ENCODE peak calls at places on chromosomes 4 and X, in nine cellular contexts. L, N, F, W, O, G, Y, J and R are unnamed samples.

GRCh38 chr4:38495481-38495880 is 168.5 kb upstream of the KLF3 start:
- DNase-seq in L (no peak), N (no peak), F (no peak), W (no peak), O (no peak), G (no peak), Y (no peak), J (no peak), R (no peak)

GRCh38 chr4:36128689-36129088 is 115.6 kb downstream of the ARAP2 start:
- DNase-seq in L (peak), N (no peak), F (no peak), W (no peak), O (no peak), G (no peak), Y (no peak), J (no peak), R (no peak)

GRCh38 chr4:16995451-16995850 is 97.0 kb upstream of the LDB2 start:
- DNase-seq in L (peak), N (no peak), F (no peak), W (no peak), O (no peak), G (no peak), Y (no peak), J (no peak), R (no peak)

GRCh38 chr4:41202356-41202755 is 12.0 kb downstream of the APBB2 start:
- DNase-seq in L (no peak), N (no peak), F (no peak), W (no peak), O (no peak), G (no peak), Y (no peak), J (no peak), R (no peak)

GRCh38 chrX:102517331-102517730 is 792 bp upstream of the TMSB15A start:
- DNase-seq in L (peak), N (no peak), F (no peak), W (no peak), O (no peak), G (peak), Y (no peak), J (no peak), R (no peak)

GRCh38 chr4:27692098-27692679 is 831.5 kb downstream of the STIM2 start:
- DNase-seq in L (peak), N (peak), F (no peak), W (no peak), O (no peak), G (peak), Y (peak), J (no peak), R (peak)

GRCh38 chr4:15244354-15244753 is 183.5 kb upstream of the C1QTNF7 start:
- DNase-seq in L (peak), N (no peak), F (no peak), W (no peak), O (no peak), G (no peak), Y (no peak), J (no peak), R (no peak)

GRCh38 chr4:17091104-17091503 is 192.7 kb upstream of the LDB2 start:
- DNase-seq in L (no peak), N (no peak), F (no peak), W (no peak), O (no peak), G (no peak), Y (no peak), J (no peak), R (no peak)

GRCh38 chrX:119455264-119455663 is 13.0 kb upstream of the SLC25A5 start:
- DNase-seq in L (no peak), N (no peak), F (no peak), W (no peak), O (no peak), G (no peak), Y (no peak), J (no peak), R (no peak)

GRCh38 chr4:71241467-71242401 is 97.1 kb upstream of the SLC4A4 start:
- DNase-seq in L (no peak), N (no peak), F (no peak), W (no peak), O (no peak), G (no peak), Y (no peak), J (no peak), R (no peak)

GRCh38 chrX:31593353-31593752 is 521.5 kb upstream of the FTHL17 start:
- DNase-seq in L (no peak), N (no peak), F (no peak), W (no peak), O (no peak), G (no peak), Y (no peak), J (no peak), R (no peak)

GRCh38 chr4:184328022-184328736 is 110.5 kb upstream of the ENPP6 start:
- DNase-seq in L (no peak), N (no peak), F (no peak), W (peak), O (no peak), G (no peak), Y (no peak), J (no peak), R (no peak)

GRCh38 chrX:106177106-106177981 is 9.2 kb downstream of the PWWP3B start:
- DNase-seq in L (peak), N (peak), F (no peak), W (peak), O (peak), G (no peak), Y (peak), J (no peak), R (no peak)

GRCh38 chr4:47010347-47011188 is 17.2 kb upstream of the GABRA4 start:
- DNase-seq in L (no peak), N (no peak), F (no peak), W (no peak), O (no peak), G (no peak), Y (no peak), J (no peak), R (no peak)

GRCh38 chrX:80512924-80513323 is 92.7 kb downstream of the TENT5D start:
- DNase-seq in L (no peak), N (no peak), F (no peak), W (no peak), O (no peak), G (no peak), Y (no peak), J (no peak), R (no peak)

GRCh38 chr4:40046311-40046980 is 10.2 kb upstream of the N4BP2 start:
- DNase-seq in L (peak), N (no peak), F (no peak), W (no peak), O (no peak), G (no peak), Y (no peak), J (no peak), R (no peak)

GRCh38 chr4:124641715-124642380 is 70.7 kb downstream of the ANKRD50 start:
- DNase-seq in L (peak), N (no peak), F (no peak), W (no peak), O (no peak), G (no peak), Y (no peak), J (no peak), R (no peak)

GRCh38 chr4:128979934-128980333 is 113.4 kb downstream of the SCLT1 start:
- DNase-seq in L (peak), N (no peak), F (no peak), W (no peak), O (no peak), G (peak), Y (no peak), J (peak), R (no peak)

GRCh38 chr4:172256820-172257219 is 443.6 kb downstream of the GALNTL6 start:
- DNase-seq in L (no peak), N (no peak), F (no peak), W (no peak), O (no peak), G (no peak), Y (no peak), J (no peak), R (no peak)

GRCh38 chr4:48138936-48139335 is 4.9 kb upstream of the TXK start:
- DNase-seq in L (no peak), N (no peak), F (no peak), W (no peak), O (no peak), G (no peak), Y (no peak), J (no peak), R (no peak)

GRCh38 chr4:121696140-121696640 is 590 bp downstream of the ANXA5 start:
- DNase-seq in L (peak), N (peak), F (peak), W (peak), O (no peak), G (peak), Y (peak), J (no peak), R (peak)

GRCh38 chr4:2484993-2485392 is 16.1 kb downstream of the RNF4 start:
- DNase-seq in L (peak), N (peak), F (no peak), W (no peak), O (no peak), G (no peak), Y (no peak), J (peak), R (peak)

GRCh38 chr4:72302981-72303704 is 265.9 kb downstream of the ADAMTS3 start:
- DNase-seq in L (peak), N (peak), F (no peak), W (peak), O (peak), G (peak), Y (peak), J (peak), R (peak)

GRCh38 chr4:8279321-8280157 is 10.0 kb downstream of the HTRA3 start:
- DNase-seq in L (no peak), N (no peak), F (no peak), W (no peak), O (no peak), G (no peak), Y (no peak), J (no peak), R (no peak)

GRCh38 chrX:13059676-13060499 is 15.5 kb upstream of the FAM9C start:
- DNase-seq in L (peak), N (no peak), F (no peak), W (no peak), O (no peak), G (no peak), Y (no peak), J (no peak), R (no peak)

GRCh38 chr4:108383157-108383556 is 214.4 kb upstream of the LEF1 start:
- DNase-seq in L (no peak), N (no peak), F (no peak), W (no peak), O (no peak), G (no peak), Y (no peak), J (no peak), R (no peak)

GRCh38 chrX:27890611-27891010 is 82.8 kb downstream of the MAGEB10 start:
- DNase-seq in L (peak), N (no peak), F (no peak), W (no peak), O (no peak), G (no peak), Y (no peak), J (no peak), R (no peak)

GRCh38 chr4:156293657-156294297 is 340.1 kb upstream of the CTSO start:
- DNase-seq in L (peak), N (no peak), F (no peak), W (no peak), O (no peak), G (no peak), Y (no peak), J (no peak), R (no peak)

GRCh38 chrX:109774136-109774535 is 41.1 kb upstream of the ACSL4 start:
- DNase-seq in L (peak), N (no peak), F (no peak), W (no peak), O (no peak), G (no peak), Y (no peak), J (no peak), R (no peak)

GRCh38 chrX:24493740-24494543 is 28.9 kb downstream of the PDK3 start:
- DNase-seq in L (no peak), N (no peak), F (no peak), W (no peak), O (no peak), G (no peak), Y (no peak), J (no peak), R (no peak)

GRCh38 chrX:24494544-24495113 is 29.5 kb downstream of the PDK3 start:
- DNase-seq in L (peak), N (peak), F (no peak), W (no peak), O (no peak), G (no peak), Y (no peak), J (no peak), R (no peak)

GRCh38 chrX:24498181-24498580 is 33.1 kb downstream of the PDK3 start:
- DNase-seq in L (peak), N (peak), F (no peak), W (no peak), O (no peak), G (no peak), Y (no peak), J (no peak), R (peak)

GRCh38 chrX:24495700-24496099 is 30.6 kb downstream of the PDK3 start:
- DNase-seq in L (no peak), N (no peak), F (no peak), W (no peak), O (no peak), G (no peak), Y (no peak), J (no peak), R (no peak)

GRCh38 chrX:24498975-24499374 is 33.9 kb downstream of the PDK3 start:
- DNase-seq in L (peak), N (no peak), F (no peak), W (no peak), O (no peak), G (peak), Y (no peak), J (no peak), R (no peak)
- TF ChIP-seq CTCF in L (peak), N (no peak), F (no peak), W (no peak), O (peak), G (peak), Y (peak), J (peak), R (no peak)

DNA sequence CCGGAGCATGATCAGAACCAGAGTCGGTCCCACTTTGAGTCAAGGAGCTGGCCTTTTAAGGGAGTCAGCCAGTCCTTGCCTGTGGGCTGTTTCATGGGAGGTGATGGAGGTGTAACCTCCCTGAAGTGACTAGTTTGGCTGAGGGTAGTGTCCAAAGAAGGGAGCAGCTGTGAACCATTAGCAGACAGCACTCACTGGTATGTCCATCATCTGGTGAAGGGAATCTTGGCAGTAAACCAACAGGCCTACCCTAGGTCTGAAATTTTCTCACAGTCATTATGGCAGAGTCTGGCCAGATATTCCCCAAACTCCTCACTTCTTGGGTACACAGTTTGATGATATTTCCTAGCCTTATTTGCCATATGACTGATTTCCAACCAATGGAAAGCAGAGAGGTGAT is 12.2 kb upstream of the REPS2 start:
- DNase-seq in L (no peak), N (no peak), F (no peak), W (no peak), O (no peak), G (no peak), Y (no peak), J (no peak), R (no peak)
- TF ChIP-seq CTCF in L (no peak), N (no peak), F (no peak), W (no peak), O (no peak), G (no peak), Y (no peak), J (no peak), R (no peak)

GRCh38 chr4:168864831-168865541 is 145.1 kb downstream of the CBR4 start:
- DNase-seq in L (peak), N (no peak), F (no peak), W (no peak), O (no peak), G (no peak), Y (no peak), J (no peak), R (no peak)
- TF ChIP-seq CTCF in L (peak), N (no peak), F (no peak), W (peak), O (peak), G (peak), Y (no peak), J (no peak), R (no peak)

GRCh38 chr4:84547211-84547610 is 35.7 kb upstream of the CDS1 start:
- DNase-seq in L (peak), N (no peak), F (no peak), W (no peak), O (no peak), G (no peak), Y (no peak), J (peak), R (no peak)

DNA sequence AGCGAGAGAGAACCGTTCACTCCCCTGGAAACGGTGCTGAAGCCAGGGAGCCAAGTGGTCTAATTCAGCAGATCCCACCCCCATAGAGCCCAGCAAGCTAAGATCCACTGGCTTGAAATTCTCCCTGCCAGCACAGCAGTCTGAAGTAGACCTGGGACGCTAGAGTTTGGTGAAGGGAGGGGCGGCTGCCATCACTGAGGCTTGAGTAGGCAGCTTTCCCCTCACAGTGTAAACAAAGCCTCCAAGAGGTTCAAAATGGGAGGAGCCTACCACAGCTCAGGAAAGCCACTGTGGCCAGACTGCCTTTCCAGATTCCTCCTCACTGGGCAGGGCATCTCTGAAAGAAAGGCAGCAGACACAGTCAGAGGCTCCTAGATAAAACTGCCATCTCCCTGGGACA is 37.8 kb upstream of the CDS1 start:
- DNase-seq in L (no peak), N (no peak), F (no peak), W (no peak), O (no peak), G (no peak), Y (no peak), J (no peak), R (no peak)
- TF ChIP-seq CTCF in L (no peak), N (no peak), F (no peak), W (no peak), O (no peak), G (no peak), Y (no peak), J (no peak), R (no peak)

GRCh38 chrX:74788545-74789086 is 136.6 kb downstream of the NEXMIF start:
- DNase-seq in L (no peak), N (no peak), F (no peak), W (no peak), O (no peak), G (peak), Y (no peak), J (no peak), R (no peak)
- TF ChIP-seq CTCF in L (no peak), N (no peak), F (no peak), W (no peak), O (peak), G (peak), Y (no peak), J (no peak), R (no peak)

GRCh38 chrX:93538575-93538974 is 134.8 kb downstream of the NAP1L3 start:
- DNase-seq in L (peak), N (no peak), F (no peak), W (no peak), O (no peak), G (peak), Y (no peak), J (no peak), R (no peak)
- TF ChIP-seq CTCF in L (no peak), N (no peak), F (no peak), W (no peak), O (peak), G (peak), Y (peak), J (no peak), R (peak)

DNA sequence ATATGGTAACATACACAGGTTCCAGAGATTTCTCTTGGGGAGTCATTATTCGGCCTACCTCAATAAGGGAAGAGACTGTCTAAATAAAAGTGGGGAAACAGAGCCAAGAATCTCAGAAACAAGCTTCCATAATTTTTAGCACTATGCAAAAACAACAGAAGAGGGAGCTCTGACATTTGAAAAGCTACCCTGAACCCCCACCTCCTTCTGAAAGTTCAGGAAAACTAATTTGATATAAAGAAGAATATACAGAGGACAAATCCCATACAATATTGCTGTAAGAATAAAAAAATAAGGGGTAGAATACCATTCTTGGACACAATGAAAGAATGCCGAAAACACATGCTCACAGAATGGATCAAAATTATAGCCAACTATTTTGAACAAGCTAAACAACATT is 14.3 kb upstream of the ZNF41 start:
- DNase-seq in L (peak), N (no peak), F (no peak), W (no peak), O (no peak), G (peak), Y (no peak), J (no peak), R (no peak)
- TF ChIP-seq CTCF in L (peak), N (no peak), F (no peak), W (peak), O (peak), G (peak), Y (peak), J (no peak), R (no peak)

GRCh38 chrX:24245201-24245600 is 68.7 kb downstream of the SUPT20HL2 start:
- DNase-seq in L (peak), N (no peak), F (no peak), W (no peak), O (no peak), G (no peak), Y (no peak), J (no peak), R (no peak)

GRCh38 chrX:24242649-24243556 is 71.0 kb downstream of the SUPT20HL2 start:
- DNase-seq in L (peak), N (peak), F (no peak), W (no peak), O (no peak), G (no peak), Y (no peak), J (peak), R (no peak)

GRCh38 chrX:24243692-24244091 is 70.2 kb downstream of the SUPT20HL2 start:
- DNase-seq in L (peak), N (no peak), F (no peak), W (no peak), O (no peak), G (no peak), Y (no peak), J (no peak), R (no peak)

GRCh38 chrX:24241822-24242648 is 71.8 kb downstream of the SUPT20HL2 start:
- DNase-seq in L (peak), N (no peak), F (no peak), W (no peak), O (no peak), G (peak), Y (peak), J (no peak), R (no peak)
- TF ChIP-seq CTCF in L (peak), N (peak), F (no peak), W (peak), O (peak), G (peak), Y (peak), J (no peak), R (no peak)